ENCODE peak calls at places on chromosomes 6 and 20, in five cellular contexts. M is mesenteric fat pad, X is hypothalamus, Q is neural crest cell, G is IMR-90. J is an unnamed sample.

GRCh38 chr6:64736421-64736950 is 970.5 kb downstream of the EYS start:
- DNase-seq in M (no peak), X (no peak), Q (no peak), G (no peak), J (no peak)

GRCh38 chr6:47633141-47633540 is 65.2 kb upstream of the ADGRF4 start:
- DNase-seq in M (no peak), X (no peak), Q (no peak), G (no peak), J (no peak)

GRCh38 chr20:46631874-46632446 is 19.3 kb downstream of the SLC13A3 start:
- DNase-seq in M (no peak), X (peak; percentile 63), Q (no peak), G (no peak), J (no peak)

GRCh38 chr20:1287787-1288569 is 21.9 kb downstream of the SNPH start:
- DNase-seq in M (peak; percentile 77), X (no peak), Q (no peak), G (no peak), J (no peak)

GRCh38 chr6:77034161-77034560 is 429.1 kb downstream of the HTR1B start:
- DNase-seq in M (no peak), X (no peak), Q (no peak), G (peak; percentile 96), J (no peak)

GRCh38 chr6:26327450-26328264 is 37.3 kb upstream of the BTN3A2 start:
- DNase-seq in M (no peak), X (no peak), Q (peak; percentile 67), G (peak; percentile 81), J (no peak)

GRCh38 chr6:32854376-32855178 is 585 bp downstream of the PSMB9 start:
- DNase-seq in M (no peak), X (no peak), Q (no peak), G (peak; percentile 33), J (peak; percentile 52)

GRCh38 chr20:62716198-62716940 is 7.7 kb downstream of the NTSR1 start:
- DNase-seq in M (no peak), X (no peak), Q (no peak), G (peak; percentile 32), J (no peak)

GRCh38 chr20:37378785-37379598 is 33.1 kb downstream of the SRC start:
- DNase-seq in M (no peak), X (no peak), Q (no peak), G (peak; percentile 67), J (no peak)

GRCh38 chr20:38550274-38550673 is 30.7 kb upstream of the ADIG start:
- DNase-seq in M (no peak), X (no peak), Q (no peak), G (no peak), J (no peak)

GRCh38 chr20:47125553-47126373 is 230.7 kb downstream of the ZMYND8 start:
- DNase-seq in M (peak; percentile 77), X (no peak), Q (no peak), G (no peak), J (no peak)

GRCh38 chr6:92047886-92048285 is 1371.5 kb downstream of the EPHA7 start:
- DNase-seq in M (no peak), X (no peak), Q (no peak), G (no peak), J (no peak)

GRCh38 chr6:72864799-72865198 is 242.9 kb downstream of the KCNQ5 start:
- DNase-seq in M (no peak), X (no peak), Q (no peak), G (no peak), J (no peak)

GRCh38 chr6:73236147-73236750 is 11.0 kb upstream of the KHDC1L start:
- DNase-seq in M (no peak), X (no peak), Q (no peak), G (peak; percentile 97), J (no peak)

GRCh38 chr6:89410231-89411018 is 1.6 kb downstream of the RRAGD start:
- DNase-seq in M (no peak), X (no peak), Q (no peak), G (no peak), J (peak; percentile 4)

J was measured in naive B cell.